ENCODE peak calls at places on chromosomes 3 and 15, in eight cellular contexts. W is fibroblast of pulmonary artery, S is EH, M is left ventricle myocardium superior, J is hippocampal formation, U is right cardiac atrium, E is H54, R is endothelial cell. P is an unnamed sample.

GRCh38 chr15:81254277-81255265 is 57.9 kb downstream of the IL16 start:
- DNase-seq in W (no peak), S (no peak), M (no peak), J (no peak), U (no peak), E (no peak), R (no peak), P (no peak)

GRCh38 chr15:23504003-23504402 is 57.0 kb upstream of the GOLGA6L2 start:
- DNase-seq in W (no peak), S (no peak), M (no peak), J (no peak), U (no peak), E (no peak), R (no peak), P (no peak)

GRCh38 chr15:62445244-62445643 is 280.2 kb upstream of the C2CD4B start:
- DNase-seq in W (no peak), S (peak; percentile 45), M (no peak), J (no peak), U (no peak), E (no peak), R (no peak), P (no peak)

GRCh38 chr3:171967137-171967783 is 72.1 kb upstream of the FNDC3B start:
- DNase-seq in W (peak; percentile 88), S (peak; percentile 95), M (no peak), J (no peak), U (no peak), E (peak; percentile 18), R (no peak), P (peak; percentile 91)

GRCh38 chr15:75727851-75728715 is 15.4 kb upstream of the CSPG4 start:
- DNase-seq in W (peak; percentile 40), S (peak; percentile 47), M (peak; percentile 73), J (peak; percentile 42), U (no peak), E (no peak), R (peak; percentile 68), P (peak; percentile 43)

GRCh38 chr15:77036537-77037474 is 34.1 kb downstream of the TSPAN3 start:
- DNase-seq in W (no peak), S (no peak), M (peak; percentile 23), J (no peak), U (no peak), E (no peak), R (peak; percentile 3), P (no peak)

GRCh38 chr15:59995568-59996349 is 8.4 kb upstream of the FOXB1 start:
- DNase-seq in W (no peak), S (no peak), M (no peak), J (no peak), U (no peak), E (no peak), R (no peak), P (no peak)

GRCh38 chr3:181279239-181279565 is 289.7 kb upstream of the DNAJC19 start:
- DNase-seq in W (no peak), S (no peak), M (no peak), J (no peak), U (no peak), E (no peak), R (no peak), P (no peak)

GRCh38 chr3:73467211-73467610 is 157.5 kb downstream of the PDZRN3 start:
- DNase-seq in W (no peak), S (no peak), M (no peak), J (no peak), U (no peak), E (no peak), R (no peak), P (no peak)